ENCODE peak calls at places on chromosomes 4 and X, in five cellular contexts. J is choroid plexus epithelial cell, C is neural progenitor cell, X is ovary, F is NB4. Q is an unnamed sample.

GRCh38 chr4:60721680-60722079 is 478.4 kb upstream of the ADGRL3 start:
- DNase-seq in F (no peak), J (no peak), X (no peak), C (no peak), Q (no peak)

GRCh38 chr4:42633605-42634388 is 23.1 kb downstream of the ATP8A1 start:
- DNase-seq in C (no peak), J (no peak), F (no peak), X (no peak), Q (no peak)

GRCh38 chr4:158724647-158725046 is 1.5 kb upstream of the PPID start:
- DNase-seq in F (no peak), X (no peak), J (no peak), C (no peak), Q (no peak)

GRCh38 chr4:102430511-102430910 is 70.6 kb upstream of the NFKB1 start:
- DNase-seq in J (peak; percentile 42), F (no peak), C (no peak), X (no peak), Q (no peak)

GRCh38 chr4:140641789-140642439 is 73.2 kb upstream of the UCP1 start:
- DNase-seq in J (peak; percentile 44), X (peak; percentile 71), F (no peak), C (peak; percentile 52), Q (no peak)

GRCh38 chr4:53780736-53781400 is 189.6 kb upstream of the LNX1 start:
- DNase-seq in C (no peak), X (no peak), J (no peak), F (no peak), Q (no peak)

GRCh38 chrX:40878821-40879571 is 143.7 kb upstream of the MED14 start:
- DNase-seq in J (no peak), X (no peak), C (peak; percentile 13), F (no peak), Q (no peak)

GRCh38 chr4:103756736-103757135 is 37.0 kb upstream of the TACR3 start:
- DNase-seq in F (no peak), J (no peak), C (no peak), X (no peak), Q (no peak)

GRCh38 chr4:15244354-15244753 is 183.5 kb upstream of the C1QTNF7 start:
- DNase-seq in J (peak; percentile 70), F (no peak), C (no peak), X (no peak), Q (no peak)

GRCh38 chr4:186570193-186570996 is 15.0 kb upstream of the MTNR1A start:
- DNase-seq in C (peak; percentile 38), X (no peak), J (peak; percentile 40), F (no peak), Q (peak; percentile 12)

GRCh38 chr4:128060620-128061565 is at the start of gene LARP1B:
- DNase-seq in J (peak; percentile 97), F (peak; percentile 98), C (peak; percentile 96), X (peak; percentile 96), Q (peak; percentile 96)
- TF ChIP-seq CTCF in J (no peak), F (no peak), C (no peak), X (peak; percentile 9), Q (no peak)

GRCh38 chr4:6594341-6594740 is 19.4 kb downstream of the MAN2B2 start:
- DNase-seq in C (no peak), J (no peak), F (no peak), X (no peak), Q (no peak)

GRCh38 chr4:6596948-6597347 is 22.0 kb downstream of the MAN2B2 start:
- DNase-seq in X (no peak), F (no peak), J (no peak), C (no peak), Q (no peak)

GRCh38 chr4:6592804-6593563 is 18.0 kb downstream of the MAN2B2 start:
- DNase-seq in X (no peak), C (no peak), F (no peak), J (no peak), Q (no peak)

GRCh38 chr4:6595897-6596537 is 21.0 kb downstream of the MAN2B2 start:
- DNase-seq in X (no peak), F (peak; percentile 29), C (no peak), J (no peak), Q (no peak)

GRCh38 chr4:6594826-6595355 is 19.9 kb downstream of the MAN2B2 start:
- DNase-seq in C (no peak), J (no peak), X (no peak), F (no peak), Q (no peak)
- TF ChIP-seq CTCF in C (no peak), J (no peak), X (no peak), F (no peak), Q (no peak)

DNA sequence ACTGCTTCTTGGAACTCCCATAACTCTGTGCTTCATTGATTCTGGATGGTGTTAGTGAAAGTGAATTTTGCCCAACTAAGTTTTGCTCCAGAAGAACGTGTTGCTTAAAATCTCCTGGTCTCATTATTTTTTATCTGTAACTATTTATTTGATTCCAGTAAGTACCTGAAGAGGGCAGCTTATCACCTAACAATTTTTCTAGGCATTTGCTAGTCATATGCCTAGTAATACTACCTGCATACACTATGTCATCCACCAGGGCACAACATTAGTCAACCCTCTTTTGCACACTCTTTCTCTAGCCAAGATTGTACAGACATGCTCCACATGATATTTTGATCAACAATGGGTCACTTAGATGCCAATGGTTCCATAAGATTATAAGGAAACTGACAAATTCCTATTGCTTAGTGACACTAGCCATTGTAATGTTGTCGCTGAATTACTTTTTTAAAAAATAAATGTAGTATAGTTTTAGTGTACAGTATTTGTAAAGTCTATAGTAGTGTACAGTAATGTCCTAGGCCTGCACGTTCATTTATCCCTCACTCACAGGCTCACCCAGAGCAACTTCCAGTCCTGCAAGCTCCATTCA is 499.9 kb upstream of the AADAT start:
- DNase-seq in F (peak; percentile 39), X (no peak), J (peak; percentile 73), C (peak; percentile 24), Q (no peak)
- TF ChIP-seq CTCF in F (peak; percentile 6), X (no peak), J (peak; percentile 46), C (peak; percentile 47), Q (peak; percentile 44)

DNA sequence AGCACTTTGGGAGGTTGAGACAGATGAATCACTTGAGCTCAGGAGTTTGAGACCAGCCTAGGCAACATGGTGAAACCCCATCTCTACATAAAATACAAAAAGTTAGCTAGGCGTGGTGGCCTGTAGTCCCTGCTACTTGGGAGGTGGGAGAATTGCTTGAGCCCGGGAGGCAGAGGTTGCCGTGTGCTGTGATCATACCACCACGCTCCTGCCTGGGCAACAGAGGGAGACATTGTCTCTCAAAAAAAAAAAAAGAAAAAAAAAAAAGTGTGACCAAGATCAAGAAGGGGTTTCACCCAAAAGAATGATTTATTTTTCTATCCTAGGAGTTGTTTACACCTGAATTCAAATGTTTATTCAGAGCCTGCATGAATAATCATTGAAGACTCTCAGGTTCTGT is 572.4 kb upstream of the GALNT7 start:
- DNase-seq in F (no peak), J (no peak), C (peak; percentile 4), X (no peak), Q (no peak)
- TF ChIP-seq CTCF in F (no peak), J (peak; percentile 29), C (peak; percentile 29), X (no peak), Q (no peak)

GRCh38 chr4:117702353-117702752 is 331.9 kb upstream of the NDST3 start:
- DNase-seq in C (no peak), X (no peak), F (no peak), J (no peak), Q (no peak)

GRCh38 chr4:117699595-117699994 is 334.7 kb upstream of the NDST3 start:
- DNase-seq in J (no peak), X (no peak), F (no peak), C (no peak), Q (no peak)

DNA sequence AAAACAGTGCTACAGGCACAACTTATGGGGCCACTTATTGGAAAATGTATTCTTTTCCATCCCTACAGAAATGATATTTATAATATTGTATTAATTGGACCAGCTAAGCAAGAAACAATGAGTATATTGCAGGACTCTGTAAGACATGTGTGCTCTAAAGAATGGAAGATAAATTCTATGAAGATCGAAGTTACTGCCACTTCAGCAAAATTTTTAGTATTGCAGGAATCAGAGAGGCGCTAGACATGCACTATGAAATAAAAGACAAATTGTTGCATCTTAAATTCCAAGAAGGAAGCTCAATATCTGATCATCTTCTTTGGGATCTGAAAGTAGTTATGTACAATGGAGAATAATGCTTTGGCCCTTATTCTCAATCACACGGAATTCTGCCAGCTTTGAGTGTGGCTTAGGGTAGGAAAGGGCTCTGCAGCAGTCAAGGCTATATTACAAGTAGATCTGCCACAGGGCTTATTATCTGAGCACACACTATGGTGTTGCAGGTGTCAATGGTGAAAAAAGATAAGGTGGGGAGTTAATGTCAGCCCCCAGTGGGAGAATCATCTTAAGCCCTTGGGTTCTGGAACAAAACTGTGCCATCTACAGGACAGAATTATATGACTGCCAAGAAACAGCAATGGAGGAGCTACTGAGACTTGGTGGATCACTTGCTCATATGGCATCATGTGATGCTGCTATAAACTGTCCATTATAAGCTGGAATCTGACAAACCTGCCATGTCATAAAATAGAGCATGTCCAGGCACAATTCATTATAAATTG is 334.0 kb upstream of the NDST3 start:
- DNase-seq in C (no peak), X (no peak), F (peak; percentile 28), J (no peak), Q (no peak)
- TF ChIP-seq CTCF in C (peak; percentile 61), X (no peak), F (peak; percentile 32), J (no peak), Q (peak; percentile 30)

DNA sequence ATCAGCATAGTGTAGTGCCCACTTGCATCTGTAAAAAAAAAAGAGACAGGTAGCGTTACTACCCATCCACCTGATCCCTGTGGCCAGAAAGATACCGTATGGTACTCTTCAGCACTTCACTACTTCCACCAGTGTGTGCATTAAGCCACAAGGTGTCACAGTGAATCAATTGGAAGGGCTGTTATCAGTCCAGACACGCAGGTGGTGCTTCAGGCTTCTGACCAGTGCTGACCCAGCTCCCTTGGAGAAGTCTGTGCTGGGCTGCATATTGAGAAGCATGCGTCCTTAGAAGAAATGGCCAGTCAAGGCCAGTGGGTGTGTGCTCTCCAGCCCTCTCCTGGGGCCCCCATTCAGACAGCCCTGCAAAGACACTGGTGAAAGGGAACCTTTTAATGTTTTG is 10.6 kb downstream of the LDB2 start:
- DNase-seq in J (no peak), C (no peak), F (no peak), X (no peak), Q (no peak)
- TF ChIP-seq CTCF in J (no peak), C (no peak), F (no peak), X (no peak), Q (no peak)

GRCh38 chr4:55817691-55818090 is 1.9 kb upstream of the EXOC1L start:
- DNase-seq in F (no peak), C (no peak), X (no peak), J (no peak), Q (no peak)

GRCh38 chr4:55824865-55825264 is 5.3 kb downstream of the EXOC1L start:
- DNase-seq in C (no peak), J (no peak), X (no peak), F (no peak), Q (no peak)

GRCh38 chr4:55820260-55820659 is 670 bp downstream of the EXOC1L start:
- DNase-seq in X (no peak), J (no peak), F (no peak), C (no peak), Q (no peak)

DNA sequence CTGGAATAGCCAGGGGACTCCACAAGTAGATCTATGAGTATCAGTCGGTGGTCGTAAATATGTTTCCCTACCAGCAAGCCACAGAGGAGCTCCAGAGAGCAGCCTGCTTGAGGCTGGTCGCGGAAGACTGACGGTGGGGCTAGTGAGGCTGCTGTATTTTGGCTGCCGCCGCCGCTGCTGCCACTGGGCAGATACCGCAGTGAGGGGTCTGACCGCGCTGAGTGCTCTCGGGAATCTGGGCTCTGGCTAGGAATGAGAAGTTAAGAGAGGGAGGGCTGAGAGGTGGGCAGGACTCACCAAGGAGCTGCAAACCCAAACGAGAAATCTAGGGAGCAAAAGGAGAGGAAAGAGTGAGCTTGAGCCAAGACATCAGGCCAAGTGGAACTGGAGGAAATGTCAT is at the start of gene EXOC1L:
- DNase-seq in F (peak; percentile 11), X (peak; percentile 12), C (peak; percentile 82), J (peak; percentile 12), Q (peak; percentile 70)
- TF ChIP-seq CTCF in F (no peak), X (no peak), C (no peak), J (peak; percentile 23), Q (no peak)